ENCODE peak calls at places on chromosomes 2 and 18, in nine cellular contexts. One of them, this sample, is unnamed.

GRCh38 chr2:19769513-19769912 is 132.3 kb downstream of the TTC32 start:
- DNase-seq in neural progenitor cell: no peak
- DNase-seq in A549: peak; percentile 33
- DNase-seq in GM23338: no peak
- DNase-seq in iris pigment epithelial cell: peak; percentile 38
- DNase-seq in activated T-helper 1 cell treated with anti-CD3 and anti-CD28 coated beads, Interleukin-12 subunit alpha, Interleukin-12 subunit beta, Interleukin-2, Interleukin-4 antibody, amounts not matched to agents 30 ng/mL and 10 ng/mL and 1 ng/mL, durations not matched to agents 14 hours and 24 hours and 36 hours: no peak
- DNase-seq in stimulated activated CD4-positive, alpha-beta T cell treated with anti-CD3 and anti-CD28 coated beads, Interleukin-4, amount 100 ng/mL, for 48 hours: no peak
- DNase-seq in substantia nigra: no peak
- DNase-seq in KBM-7: no peak
- DNase-seq in this sample: no peak

GRCh38 chr2:239819091-239819973 is 205.8 kb downstream of the NDUFA10 start:
- DNase-seq in neural progenitor cell: no peak
- DNase-seq in A549: no peak
- DNase-seq in GM23338: no peak
- DNase-seq in iris pigment epithelial cell: no peak
- DNase-seq in activated T-helper 1 cell treated with anti-CD3 and anti-CD28 coated beads, Interleukin-12 subunit alpha, Interleukin-12 subunit beta, Interleukin-2, Interleukin-4 antibody, amounts not matched to agents 30 ng/mL and 10 ng/mL and 1 ng/mL, durations not matched to agents 14 hours and 24 hours and 36 hours: no peak
- DNase-seq in stimulated activated CD4-positive, alpha-beta T cell treated with anti-CD3 and anti-CD28 coated beads, Interleukin-4, amount 100 ng/mL, for 48 hours: no peak
- DNase-seq in substantia nigra: no peak
- DNase-seq in KBM-7: no peak
- DNase-seq in this sample: peak; percentile 2

GRCh38 chr18:63980896-63981454 is 11.1 kb downstream of the SERPINB8 start:
- DNase-seq in neural progenitor cell: no peak
- DNase-seq in A549: no peak
- DNase-seq in GM23338: no peak
- DNase-seq in iris pigment epithelial cell: no peak
- DNase-seq in activated T-helper 1 cell treated with anti-CD3 and anti-CD28 coated beads, Interleukin-12 subunit alpha, Interleukin-12 subunit beta, Interleukin-2, Interleukin-4 antibody, amounts not matched to agents 30 ng/mL and 10 ng/mL and 1 ng/mL, durations not matched to agents 14 hours and 24 hours and 36 hours: no peak
- DNase-seq in stimulated activated CD4-positive, alpha-beta T cell treated with anti-CD3 and anti-CD28 coated beads, Interleukin-4, amount 100 ng/mL, for 48 hours: no peak
- DNase-seq in substantia nigra: no peak
- DNase-seq in KBM-7: no peak
- DNase-seq in this sample: no peak

GRCh38 chr2:232376260-232376659 is 2.3 kb upstream of the ALPP start:
- DNase-seq in neural progenitor cell: no peak
- DNase-seq in A549: no peak
- DNase-seq in GM23338: no peak
- DNase-seq in iris pigment epithelial cell: no peak
- DNase-seq in activated T-helper 1 cell treated with anti-CD3 and anti-CD28 coated beads, Interleukin-12 subunit alpha, Interleukin-12 subunit beta, Interleukin-2, Interleukin-4 antibody, amounts not matched to agents 30 ng/mL and 10 ng/mL and 1 ng/mL, durations not matched to agents 14 hours and 24 hours and 36 hours: no peak
- DNase-seq in stimulated activated CD4-positive, alpha-beta T cell treated with anti-CD3 and anti-CD28 coated beads, Interleukin-4, amount 100 ng/mL, for 48 hours: no peak
- DNase-seq in substantia nigra: no peak
- DNase-seq in KBM-7: no peak
- DNase-seq in this sample: no peak

GRCh38 chr2:32553829-32554432 is 73.9 kb upstream of the TTC27 start:
- DNase-seq in neural progenitor cell: peak; percentile 37
- DNase-seq in A549: peak; percentile 69
- DNase-seq in GM23338: peak; percentile 58
- DNase-seq in iris pigment epithelial cell: peak; percentile 62
- DNase-seq in activated T-helper 1 cell treated with anti-CD3 and anti-CD28 coated beads, Interleukin-12 subunit alpha, Interleukin-12 subunit beta, Interleukin-2, Interleukin-4 antibody, amounts not matched to agents 30 ng/mL and 10 ng/mL and 1 ng/mL, durations not matched to agents 14 hours and 24 hours and 36 hours: no peak
- DNase-seq in stimulated activated CD4-positive, alpha-beta T cell treated with anti-CD3 and anti-CD28 coated beads, Interleukin-4, amount 100 ng/mL, for 48 hours: no peak
- DNase-seq in substantia nigra: no peak
- DNase-seq in KBM-7: peak; percentile 49
- DNase-seq in this sample: no peak

GRCh38 chr2:240651185-240651584 is 25.9 kb downstream of the GPR35 start:
- DNase-seq in neural progenitor cell: no peak
- DNase-seq in A549: no peak
- DNase-seq in GM23338: no peak
- DNase-seq in iris pigment epithelial cell: no peak
- DNase-seq in activated T-helper 1 cell treated with anti-CD3 and anti-CD28 coated beads, Interleukin-12 subunit alpha, Interleukin-12 subunit beta, Interleukin-2, Interleukin-4 antibody, amounts not matched to agents 30 ng/mL and 10 ng/mL and 1 ng/mL, durations not matched to agents 14 hours and 24 hours and 36 hours: no peak
- DNase-seq in stimulated activated CD4-positive, alpha-beta T cell treated with anti-CD3 and anti-CD28 coated beads, Interleukin-4, amount 100 ng/mL, for 48 hours: no peak
- DNase-seq in substantia nigra: no peak
- DNase-seq in KBM-7: no peak
- DNase-seq in this sample: no peak

GRCh38 chr2:136238552-136239346 is 120.8 kb upstream of the CXCR4 start:
- DNase-seq in neural progenitor cell: peak; percentile 33
- DNase-seq in A549: no peak
- DNase-seq in GM23338: no peak
- DNase-seq in iris pigment epithelial cell: peak; percentile 65
- DNase-seq in activated T-helper 1 cell treated with anti-CD3 and anti-CD28 coated beads, Interleukin-12 subunit alpha, Interleukin-12 subunit beta, Interleukin-2, Interleukin-4 antibody, amounts not matched to agents 30 ng/mL and 10 ng/mL and 1 ng/mL, durations not matched to agents 14 hours and 24 hours and 36 hours: peak; percentile 12
- DNase-seq in stimulated activated CD4-positive, alpha-beta T cell treated with anti-CD3 and anti-CD28 coated beads, Interleukin-4, amount 100 ng/mL, for 48 hours: no peak
- DNase-seq in substantia nigra: no peak
- DNase-seq in KBM-7: peak; percentile 91
- DNase-seq in this sample: no peak

GRCh38 chr2:49000692-49001091 is 153.6 kb downstream of the FSHR start:
- DNase-seq in neural progenitor cell: no peak
- DNase-seq in A549: no peak
- DNase-seq in GM23338: no peak
- DNase-seq in iris pigment epithelial cell: no peak
- DNase-seq in activated T-helper 1 cell treated with anti-CD3 and anti-CD28 coated beads, Interleukin-12 subunit alpha, Interleukin-12 subunit beta, Interleukin-2, Interleukin-4 antibody, amounts not matched to agents 30 ng/mL and 10 ng/mL and 1 ng/mL, durations not matched to agents 14 hours and 24 hours and 36 hours: no peak
- DNase-seq in stimulated activated CD4-positive, alpha-beta T cell treated with anti-CD3 and anti-CD28 coated beads, Interleukin-4, amount 100 ng/mL, for 48 hours: no peak
- DNase-seq in substantia nigra: no peak
- DNase-seq in KBM-7: no peak
- DNase-seq in this sample: no peak

GRCh38 chr2:71643674-71644357 is 190.5 kb downstream of the DYSF start:
- DNase-seq in neural progenitor cell: no peak
- DNase-seq in A549: no peak
- DNase-seq in GM23338: peak; percentile 13
- DNase-seq in iris pigment epithelial cell: no peak
- DNase-seq in activated T-helper 1 cell treated with anti-CD3 and anti-CD28 coated beads, Interleukin-12 subunit alpha, Interleukin-12 subunit beta, Interleukin-2, Interleukin-4 antibody, amounts not matched to agents 30 ng/mL and 10 ng/mL and 1 ng/mL, durations not matched to agents 14 hours and 24 hours and 36 hours: no peak
- DNase-seq in stimulated activated CD4-positive, alpha-beta T cell treated with anti-CD3 and anti-CD28 coated beads, Interleukin-4, amount 100 ng/mL, for 48 hours: no peak
- DNase-seq in substantia nigra: no peak
- DNase-seq in KBM-7: no peak
- DNase-seq in this sample: no peak

GRCh38 chr2:168573128-168573903 is 117.2 kb downstream of the CERS6 start:
- DNase-seq in neural progenitor cell: no peak
- DNase-seq in A549: no peak
- DNase-seq in GM23338: no peak
- DNase-seq in iris pigment epithelial cell: peak; percentile 57
- DNase-seq in activated T-helper 1 cell treated with anti-CD3 and anti-CD28 coated beads, Interleukin-12 subunit alpha, Interleukin-12 subunit beta, Interleukin-2, Interleukin-4 antibody, amounts not matched to agents 30 ng/mL and 10 ng/mL and 1 ng/mL, durations not matched to agents 14 hours and 24 hours and 36 hours: no peak
- DNase-seq in stimulated activated CD4-positive, alpha-beta T cell treated with anti-CD3 and anti-CD28 coated beads, Interleukin-4, amount 100 ng/mL, for 48 hours: no peak
- DNase-seq in substantia nigra: no peak
- DNase-seq in KBM-7: no peak
- DNase-seq in this sample: no peak

This sample was measured in progenitor cell of endocrine pancreas.